ENCODE peak calls at places on chromosomes 12 and 14, in six cellular contexts. E, H, Q, T, N and W are unnamed samples.

GRCh38 chr14:74599201-74599809 is 12.7 kb downstream of the LTBP2 start:
- DNase-seq in E (peak; percentile 83), H (no peak), Q (no peak), T (no peak), N (peak; percentile 58), W (no peak)

GRCh38 chr14:69996197-69996596 is 117.0 kb downstream of the SMOC1 start:
- DNase-seq in E (no peak), H (no peak), Q (no peak), T (no peak), N (peak; percentile 28), W (no peak)

GRCh38 chr14:33682746-33683145 is 268.1 kb downstream of the EGLN3 start:
- DNase-seq in E (peak; percentile 88), H (no peak), Q (no peak), T (no peak), N (no peak), W (no peak)

GRCh38 chr12:121712462-121713256 is at the start of gene TMEM120B:
- DNase-seq in E (peak; percentile 93), H (no peak), Q (peak; percentile 79), T (peak; percentile 64), N (peak; percentile 92), W (peak; percentile 78)

GRCh38 chr12:59734371-59734770 is 138.5 kb downstream of the SLC16A7 start:
- DNase-seq in E (no peak), H (no peak), Q (no peak), T (no peak), N (no peak), W (no peak)

GRCh38 chr14:83764656-83765055 is 1765.3 kb upstream of the FLRT2 start:
- DNase-seq in E (no peak), H (no peak), Q (no peak), T (no peak), N (no peak), W (no peak)

GRCh38 chr14:90818715-90819114 is 2.5 kb upstream of the TTC7B start:
- DNase-seq in E (no peak), H (no peak), Q (no peak), T (no peak), N (no peak), W (no peak)

GRCh38 chr12:105445261-105446015 is 114.9 kb downstream of the C12orf75 start:
- DNase-seq in E (no peak), H (no peak), Q (no peak), T (no peak), N (peak; percentile 30), W (no peak)

GRCh38 chr14:105092912-105093425 is 27.7 kb upstream of the GPR132 start:
- DNase-seq in E (peak; percentile 75), H (no peak), Q (peak; percentile 64), T (no peak), N (peak; percentile 90), W (no peak)

GRCh38 chr12:8638951-8639350 is 23.7 kb downstream of the MFAP5 start:
- DNase-seq in E (no peak), H (no peak), Q (no peak), T (no peak), N (no peak), W (no peak)

GRCh38 chr14:76699901-76700590 is 61.2 kb upstream of the VASH1 start:
- DNase-seq in E (peak; percentile 73), H (no peak), Q (no peak), T (no peak), N (no peak), W (no peak)

GRCh38 chr14:102503576-102504224 is 5.9 kb downstream of the ANKRD9 start:
- DNase-seq in E (no peak), H (no peak), Q (no peak), T (no peak), N (peak; percentile 4), W (no peak)

GRCh38 chr12:66538970-66539369 is 139.9 kb downstream of the GRIP1 start:
- DNase-seq in E (no peak), H (no peak), Q (no peak), T (no peak), N (no peak), W (no peak)

GRCh38 chr14:75980856-75981255 is 939 bp downstream of the TGFB3 start:
- DNase-seq in E (peak; percentile 73), H (no peak), Q (no peak), T (no peak), N (no peak), W (no peak)

GRCh38 chr12:48388430-48388829 is 37.7 kb upstream of the ZNF641 start:
- DNase-seq in E (no peak), H (no peak), Q (no peak), T (no peak), N (no peak), W (no peak)

GRCh38 chr14:75450381-75451276 is 22.8 kb downstream of the JDP2 start:
- DNase-seq in E (no peak), H (no peak), Q (no peak), T (no peak), N (peak; percentile 70), W (no peak)

GRCh38 chr14:21978184-21978998 is 304.8 kb upstream of the OR4E1 start:
- DNase-seq in E (no peak), H (no peak), Q (no peak), T (peak; percentile 59), N (peak; percentile 52), W (peak; percentile 35)

GRCh38 chr12:74365178-74365964 is 172.3 kb upstream of the ATXN7L3B start:
- DNase-seq in E (no peak), H (no peak), Q (no peak), T (peak; percentile 54), N (peak; percentile 10), W (no peak)

GRCh38 chr12:132545183-132545953 is 55.4 kb downstream of the FBRSL1 start:
- DNase-seq in E (no peak), H (no peak), Q (no peak), T (no peak), N (no peak), W (no peak)

GRCh38 chr14:103611215-103611614 is 17.8 kb upstream of the KLC1 start:
- DNase-seq in E (no peak), H (no peak), Q (no peak), T (no peak), N (no peak), W (no peak)

GRCh38 chr14:103618999-103619398 is 10.0 kb upstream of the KLC1 start:
- DNase-seq in E (no peak), H (no peak), Q (no peak), T (no peak), N (no peak), W (no peak)

GRCh38 chr14:103607822-103608221 is 21.2 kb upstream of the KLC1 start:
- DNase-seq in E (no peak), H (no peak), Q (no peak), T (no peak), N (no peak), W (no peak)

GRCh38 chr14:103616635-103617300 is 12.2 kb upstream of the KLC1 start:
- DNase-seq in E (no peak), H (no peak), Q (no peak), T (no peak), N (no peak), W (no peak)

DNA sequence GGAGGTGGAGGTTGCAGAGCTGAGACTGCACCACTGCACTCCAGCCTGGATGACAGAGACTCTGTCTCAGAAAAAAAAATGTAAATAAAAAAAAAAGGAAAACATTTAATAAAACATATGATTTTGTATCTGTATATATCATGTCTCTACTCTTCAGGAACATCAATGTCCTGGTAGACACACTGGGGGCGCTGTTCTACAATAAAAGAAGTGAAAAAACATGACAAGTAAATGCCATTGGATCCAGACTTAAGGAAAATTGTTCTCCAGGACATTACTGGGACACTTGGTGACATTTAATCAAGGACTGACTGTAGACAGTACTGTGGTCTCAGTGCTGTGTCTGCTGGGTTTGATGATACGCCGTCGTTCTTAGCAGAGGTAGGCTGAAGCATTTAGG is 15.5 kb upstream of the KLC1 start:
- DNase-seq in E (no peak), H (no peak), Q (no peak), T (peak; percentile 12), N (no peak), W (no peak)
- TF ChIP-seq CTCF in E (no peak), H (no peak), Q (no peak), T (peak; percentile 41), N (no peak), W (no peak)

GRCh38 chr14:24093901-24094838 is at the start of gene PCK2:
- DNase-seq in E (peak; percentile 98), H (peak; percentile 72), Q (peak; percentile 61), T (peak; percentile 49), N (peak; percentile 95), W (peak; percentile 74)
- TF ChIP-seq CTCF in E (no peak), H (peak; percentile 16), Q (no peak), T (no peak), N (no peak), W (peak; percentile 11)

GRCh38 chr12:100077367-100077766 is 65.3 kb downstream of the BLTP3B start:
- DNase-seq in E (no peak), H (no peak), Q (no peak), T (no peak), N (no peak), W (no peak)
- TF ChIP-seq CTCF in E (no peak), H (no peak), Q (no peak), T (no peak), N (peak; percentile 7), W (no peak)

GRCh38 chr12:62435337-62436163 is 31.1 kb upstream of the MON2 start:
- DNase-seq in E (peak; percentile 78), H (no peak), Q (no peak), T (peak; percentile 40), N (peak; percentile 80), W (peak; percentile 40)
- TF ChIP-seq CTCF in E (peak; percentile 45), H (no peak), Q (no peak), T (peak; percentile 50), N (peak; percentile 51), W (peak; percentile 62)

GRCh38 chr12:53791735-53792326 is 40.1 kb upstream of the CISTR start:
- DNase-seq in E (no peak), H (no peak), Q (no peak), T (peak; percentile 20), N (peak; percentile 42), W (no peak)
- TF ChIP-seq CTCF in E (peak; percentile 58), H (peak; percentile 31), Q (peak; percentile 66), T (peak; percentile 60), N (peak; percentile 44), W (peak; percentile 66)

DNA sequence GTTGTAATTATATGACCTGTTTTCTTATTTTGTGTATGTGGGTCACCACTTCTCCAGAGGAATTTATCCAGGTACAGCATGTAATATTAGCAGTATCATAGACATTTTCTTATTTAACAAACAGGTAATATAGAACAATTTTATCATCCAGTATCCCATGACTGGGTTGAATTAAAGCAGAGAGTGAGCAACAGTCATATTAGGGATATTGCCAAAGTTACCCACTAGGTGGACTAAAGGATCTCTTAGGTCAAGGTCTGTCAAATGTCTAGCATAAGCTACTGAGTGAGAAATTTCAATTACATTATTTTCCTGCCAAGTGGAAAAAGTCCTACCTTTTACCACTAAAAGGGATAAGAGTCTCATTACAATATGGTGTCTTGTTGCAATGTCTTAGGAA is 62.1 kb upstream of the TRIM9 start:
- DNase-seq in E (no peak), H (no peak), Q (no peak), T (no peak), N (peak; percentile 14), W (no peak)
- TF ChIP-seq CTCF in E (no peak), H (no peak), Q (no peak), T (peak; percentile 25), N (no peak), W (peak; percentile 58)